ENCODE peak calls at places on chromosome 17, in eight cellular contexts. One of them, this sample, is unnamed.
A peak's percentile ranks its signal among the peaks of the same experiment; 100 is the strongest.

GRCh38 chr17:73783382-73783766 is 139.1 kb upstream of the SDK2 start:
- DNase-seq in fibroblast of pulmonary artery: no peak
- DNase-seq in GM12865: no peak
- DNase-seq in transverse colon: no peak
- DNase-seq in OCI-LY7: no peak
- DNase-seq in AG10803: no peak
- DNase-seq in CD8-positive, alpha-beta T cell: no peak
- DNase-seq in BJ: no peak
- DNase-seq in this sample: no peak

GRCh38 chr17:42917236-42917603 is 16.6 kb downstream of the G6PC1 start:
- DNase-seq in fibroblast of pulmonary artery: no peak
- DNase-seq in GM12865: no peak
- DNase-seq in transverse colon: no peak
- DNase-seq in OCI-LY7: no peak
- DNase-seq in AG10803: peak; percentile 10
- DNase-seq in CD8-positive, alpha-beta T cell: no peak
- DNase-seq in BJ: no peak
- DNase-seq in this sample: no peak

GRCh38 chr17:68033636-68034451 is 1.7 kb upstream of the KPNA2 start:
- DNase-seq in fibroblast of pulmonary artery: peak; percentile 53
- DNase-seq in GM12865: no peak
- DNase-seq in transverse colon: no peak
- DNase-seq in OCI-LY7: peak; percentile 37
- DNase-seq in AG10803: peak; percentile 65
- DNase-seq in CD8-positive, alpha-beta T cell: no peak
- DNase-seq in BJ: no peak
- DNase-seq in this sample: peak; percentile 65

GRCh38 chr17:2068589-2069051 is 13.7 kb downstream of the HIC1 start:
- DNase-seq in fibroblast of pulmonary artery: peak; percentile 43
- DNase-seq in GM12865: no peak
- DNase-seq in transverse colon: no peak
- DNase-seq in OCI-LY7: peak; percentile 49
- DNase-seq in AG10803: peak; percentile 53
- DNase-seq in CD8-positive, alpha-beta T cell: no peak
- DNase-seq in BJ: no peak
- DNase-seq in this sample: no peak

GRCh38 chr17:42325026-42325425 is 36.7 kb downstream of the STAT5A start:
- DNase-seq in fibroblast of pulmonary artery: peak; percentile 71
- DNase-seq in GM12865: no peak
- DNase-seq in transverse colon: no peak
- DNase-seq in OCI-LY7: no peak
- DNase-seq in AG10803: peak; percentile 89
- DNase-seq in CD8-positive, alpha-beta T cell: no peak
- DNase-seq in BJ: peak; percentile 73
- DNase-seq in this sample: peak; percentile 56

GRCh38 chr17:43579570-43580140 is 33.5 kb upstream of the ETV4 start:
- DNase-seq in fibroblast of pulmonary artery: peak; percentile 80
- DNase-seq in GM12865: peak; percentile 26
- DNase-seq in transverse colon: no peak
- DNase-seq in OCI-LY7: no peak
- DNase-seq in AG10803: peak; percentile 92
- DNase-seq in CD8-positive, alpha-beta T cell: no peak
- DNase-seq in BJ: no peak
- DNase-seq in this sample: peak; percentile 52

GRCh38 chr17:55965051-55965450 is 188.2 kb upstream of the ANKFN1 start:
- DNase-seq in fibroblast of pulmonary artery: no peak
- DNase-seq in GM12865: no peak
- DNase-seq in transverse colon: no peak
- DNase-seq in OCI-LY7: no peak
- DNase-seq in AG10803: no peak
- DNase-seq in CD8-positive, alpha-beta T cell: no peak
- DNase-seq in BJ: no peak
- DNase-seq in this sample: no peak

GRCh38 chr17:12719948-12720347 is 54.3 kb downstream of the MYOCD start:
- DNase-seq in fibroblast of pulmonary artery: no peak
- DNase-seq in GM12865: no peak
- DNase-seq in transverse colon: no peak
- DNase-seq in OCI-LY7: no peak
- DNase-seq in AG10803: no peak
- DNase-seq in CD8-positive, alpha-beta T cell: no peak
- DNase-seq in BJ: no peak
- DNase-seq in this sample: no peak

GRCh38 chr17:50177983-50178834 is 12.4 kb downstream of the SGCA start:
- DNase-seq in fibroblast of pulmonary artery: peak; percentile 95
- DNase-seq in GM12865: peak; percentile 76
- DNase-seq in transverse colon: peak; percentile 79
- DNase-seq in OCI-LY7: peak; percentile 73
- DNase-seq in AG10803: peak; percentile 97
- DNase-seq in CD8-positive, alpha-beta T cell: peak; percentile 43
- DNase-seq in BJ: peak; percentile 93
- DNase-seq in this sample: peak; percentile 90

GRCh38 chr17:36839256-36839655 is 98.0 kb upstream of the LHX1 start:
- DNase-seq in fibroblast of pulmonary artery: no peak
- DNase-seq in GM12865: no peak
- DNase-seq in transverse colon: no peak
- DNase-seq in OCI-LY7: no peak
- DNase-seq in AG10803: no peak
- DNase-seq in CD8-positive, alpha-beta T cell: no peak
- DNase-seq in BJ: no peak
- DNase-seq in this sample: no peak

GRCh38 chr17:36835036-36835435 is 102.2 kb upstream of the LHX1 start:
- DNase-seq in fibroblast of pulmonary artery: no peak
- DNase-seq in GM12865: no peak
- DNase-seq in transverse colon: no peak
- DNase-seq in OCI-LY7: no peak
- DNase-seq in AG10803: no peak
- DNase-seq in CD8-positive, alpha-beta T cell: no peak
- DNase-seq in BJ: no peak
- DNase-seq in this sample: no peak

GRCh38 chr17:36837193-36837592 is 100.1 kb upstream of the LHX1 start:
- DNase-seq in fibroblast of pulmonary artery: no peak
- DNase-seq in GM12865: no peak
- DNase-seq in transverse colon: no peak
- DNase-seq in OCI-LY7: no peak
- DNase-seq in AG10803: no peak
- DNase-seq in CD8-positive, alpha-beta T cell: no peak
- DNase-seq in BJ: no peak
- DNase-seq in this sample: no peak

GRCh38 chr17:36840796-36841195 is 96.5 kb upstream of the LHX1 start:
- DNase-seq in fibroblast of pulmonary artery: no peak
- DNase-seq in GM12865: no peak
- DNase-seq in transverse colon: no peak
- DNase-seq in OCI-LY7: no peak
- DNase-seq in AG10803: no peak
- DNase-seq in CD8-positive, alpha-beta T cell: no peak
- DNase-seq in BJ: no peak
- DNase-seq in this sample: no peak

GRCh38 chr17:36837616-36838272 is 99.5 kb upstream of the LHX1 start:
- DNase-seq in fibroblast of pulmonary artery: no peak
- DNase-seq in GM12865: no peak
- DNase-seq in transverse colon: no peak
- DNase-seq in OCI-LY7: no peak
- DNase-seq in AG10803: no peak
- DNase-seq in CD8-positive, alpha-beta T cell: no peak
- DNase-seq in BJ: no peak
- DNase-seq in this sample: no peak
- TF ChIP-seq CTCF in fibroblast of pulmonary artery: no peak
- TF ChIP-seq CTCF in GM12865: no peak
- TF ChIP-seq CTCF in transverse colon: no peak
- TF ChIP-seq CTCF in OCI-LY7: no peak
- TF ChIP-seq CTCF in AG10803: no peak
- TF ChIP-seq CTCF in CD8-positive, alpha-beta T cell: no peak
- TF ChIP-seq CTCF in BJ: no peak
- TF ChIP-seq CTCF in this sample: no peak

GRCh38 chr17:39306028-39306427 is 80.3 kb upstream of the STAC2 start:
- DNase-seq in fibroblast of pulmonary artery: no peak
- DNase-seq in GM12865: no peak
- DNase-seq in transverse colon: no peak
- DNase-seq in OCI-LY7: peak; percentile 11
- DNase-seq in AG10803: no peak
- DNase-seq in CD8-positive, alpha-beta T cell: no peak
- DNase-seq in BJ: no peak
- DNase-seq in this sample: no peak
- H3K4me3 ChIP-seq in fibroblast of pulmonary artery: no peak overlapping the region
- H3K4me3 ChIP-seq in GM12865: peak overlapping the region; percentile 18
- H3K4me3 ChIP-seq in transverse colon: no peak overlapping the region
- H3K4me3 ChIP-seq in OCI-LY7: peak overlapping the region; percentile 53
- H3K4me3 ChIP-seq in AG10803: no peak overlapping the region
- H3K4me3 ChIP-seq in CD8-positive, alpha-beta T cell: no peak overlapping the region
- H3K4me3 ChIP-seq in BJ: no peak overlapping the region
- H3K4me3 ChIP-seq in this sample: no peak overlapping the region

DNA sequence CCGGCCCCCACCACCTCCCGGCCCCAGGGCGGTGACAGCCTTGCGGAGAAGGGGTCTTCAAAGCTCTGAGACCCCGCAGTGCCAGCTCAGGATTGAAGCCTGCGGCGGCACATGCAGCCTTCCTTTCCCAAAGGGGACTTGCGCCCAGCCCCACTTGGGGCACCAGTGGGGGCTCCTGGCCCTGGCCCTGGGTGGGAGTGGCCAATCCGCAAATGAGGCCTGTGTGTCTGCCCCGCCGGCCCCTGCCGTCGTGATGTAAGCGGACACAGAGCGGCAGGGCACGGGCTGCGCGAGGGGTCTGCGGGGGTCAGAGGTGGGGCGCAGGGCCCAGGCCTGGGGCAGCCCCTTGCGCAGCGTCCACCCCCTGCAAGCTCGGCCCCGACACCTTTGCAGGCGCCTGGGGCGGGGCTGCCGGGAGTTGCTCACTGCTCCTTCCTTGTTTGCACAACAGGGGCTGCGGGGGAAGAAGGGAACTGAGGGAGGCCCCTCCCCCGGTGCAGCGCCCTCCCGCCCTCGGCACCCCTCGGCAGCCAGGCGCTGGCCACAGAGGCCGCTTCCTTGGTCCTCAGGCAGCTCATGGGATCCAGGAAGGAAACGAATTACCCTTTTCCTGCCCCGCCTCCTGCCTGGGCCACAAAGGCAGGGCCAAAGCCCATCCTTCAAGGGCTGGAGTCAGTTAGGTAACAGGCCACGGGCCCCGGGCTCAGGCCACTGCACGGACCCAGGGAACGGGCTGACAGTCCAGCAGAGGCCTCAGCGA is 2.9 kb downstream of the SLC16A3 start:
- DNase-seq in fibroblast of pulmonary artery: peak; percentile 89
- DNase-seq in GM12865: no peak
- DNase-seq in transverse colon: peak; percentile 83
- DNase-seq in OCI-LY7: no peak
- DNase-seq in AG10803: peak; percentile 51
- DNase-seq in CD8-positive, alpha-beta T cell: peak; percentile 42
- DNase-seq in BJ: no peak
- DNase-seq in this sample: no peak
- TF ChIP-seq CTCF in fibroblast of pulmonary artery: no peak
- TF ChIP-seq CTCF in GM12865: no peak
- TF ChIP-seq CTCF in transverse colon: no peak
- TF ChIP-seq CTCF in OCI-LY7: no peak
- TF ChIP-seq CTCF in AG10803: no peak
- TF ChIP-seq CTCF in CD8-positive, alpha-beta T cell: no peak
- TF ChIP-seq CTCF in BJ: no peak
- TF ChIP-seq CTCF in this sample: no peak

GRCh38 chr17:7023576-7024401 is 939 bp downstream of the BCL6B start:
- DNase-seq in fibroblast of pulmonary artery: peak; percentile 92
- DNase-seq in GM12865: peak; percentile 94
- DNase-seq in transverse colon: peak; percentile 96
- DNase-seq in OCI-LY7: peak; percentile 53
- DNase-seq in AG10803: peak; percentile 72
- DNase-seq in CD8-positive, alpha-beta T cell: peak; percentile 91
- DNase-seq in BJ: no peak
- DNase-seq in this sample: no peak

GRCh38 chr17:7021993-7022778 is 664 bp upstream of the BCL6B start:
- DNase-seq in fibroblast of pulmonary artery: peak; percentile 70
- DNase-seq in GM12865: peak; percentile 86
- DNase-seq in transverse colon: peak; percentile 86
- DNase-seq in OCI-LY7: peak; percentile 77
- DNase-seq in AG10803: peak; percentile 59
- DNase-seq in CD8-positive, alpha-beta T cell: peak; percentile 75
- DNase-seq in BJ: no peak
- DNase-seq in this sample: no peak

GRCh38 chr17:7020894-7021664 is 1.8 kb upstream of the BCL6B start:
- DNase-seq in fibroblast of pulmonary artery: no peak
- DNase-seq in GM12865: no peak
- DNase-seq in transverse colon: no peak
- DNase-seq in OCI-LY7: no peak
- DNase-seq in AG10803: no peak
- DNase-seq in CD8-positive, alpha-beta T cell: no peak
- DNase-seq in BJ: no peak
- DNase-seq in this sample: no peak

GRCh38 chr17:7024402-7024785 is 1.5 kb downstream of the BCL6B start:
- DNase-seq in fibroblast of pulmonary artery: no peak
- DNase-seq in GM12865: no peak
- DNase-seq in transverse colon: no peak
- DNase-seq in OCI-LY7: no peak
- DNase-seq in AG10803: no peak
- DNase-seq in CD8-positive, alpha-beta T cell: no peak
- DNase-seq in BJ: no peak
- DNase-seq in this sample: no peak

GRCh38 chr17:7022791-7023571 is at the start of gene BCL6B:
- DNase-seq in fibroblast of pulmonary artery: no peak
- DNase-seq in GM12865: no peak
- DNase-seq in transverse colon: no peak
- DNase-seq in OCI-LY7: no peak
- DNase-seq in AG10803: no peak
- DNase-seq in CD8-positive, alpha-beta T cell: no peak
- DNase-seq in BJ: no peak
- DNase-seq in this sample: no peak
- H3K4me3 ChIP-seq in fibroblast of pulmonary artery: peak within 1 kb of the TSS; percentile 39
- H3K4me3 ChIP-seq in GM12865: peak within 1 kb of the TSS; percentile 40
- H3K4me3 ChIP-seq in transverse colon: peak within 1 kb of the TSS; percentile 21
- H3K4me3 ChIP-seq in OCI-LY7: peak within 1 kb of the TSS; percentile 8
- H3K4me3 ChIP-seq in AG10803: peak within 1 kb of the TSS; percentile 42
- H3K4me3 ChIP-seq in CD8-positive, alpha-beta T cell: peak within 1 kb of the TSS; percentile 17
- H3K4me3 ChIP-seq in BJ: peak within 1 kb of the TSS; percentile 14
- H3K4me3 ChIP-seq in this sample: no peak within 1 kb of the TSS

GRCh38 chr17:30345089-30345433 is 11.2 kb upstream of the TMIGD1 start:
- DNase-seq in fibroblast of pulmonary artery: no peak
- DNase-seq in GM12865: no peak
- DNase-seq in transverse colon: no peak
- DNase-seq in OCI-LY7: no peak
- DNase-seq in AG10803: no peak
- DNase-seq in CD8-positive, alpha-beta T cell: no peak
- DNase-seq in BJ: no peak
- DNase-seq in this sample: no peak
- TF ChIP-seq CTCF in fibroblast of pulmonary artery: no peak
- TF ChIP-seq CTCF in GM12865: no peak
- TF ChIP-seq CTCF in transverse colon: no peak
- TF ChIP-seq CTCF in OCI-LY7: no peak
- TF ChIP-seq CTCF in AG10803: no peak
- TF ChIP-seq CTCF in CD8-positive, alpha-beta T cell: no peak
- TF ChIP-seq CTCF in BJ: no peak
- TF ChIP-seq CTCF in this sample: no peak